ENCODE peak calls at places on chromosomes 12 and 14, in six cellular contexts. One of them, this sample, is unnamed.

GRCh38 chr14:26839481-26839880 is 241.6 kb upstream of the NOVA1 start:
- DNase-seq in fibroblast of villous mesenchyme: no peak
- DNase-seq in effector memory CD4-positive, alpha-beta T cell: no peak
- DNase-seq in neural progenitor cell: no peak
- DNase-seq in CD4-positive, alpha-beta memory T cell: no peak
- DNase-seq in activated T-cell treated with anti-CD3 and anti-CD28 coated beads, Interleukin-2, amount 50 U/mL, for 4 hours: no peak
- DNase-seq in this sample: no peak

GRCh38 chr12:71157601-71158233 is at the start of gene TSPAN8:
- DNase-seq in fibroblast of villous mesenchyme: no peak
- DNase-seq in effector memory CD4-positive, alpha-beta T cell: no peak
- DNase-seq in neural progenitor cell: no peak
- DNase-seq in CD4-positive, alpha-beta memory T cell: no peak
- DNase-seq in activated T-cell treated with anti-CD3 and anti-CD28 coated beads, Interleukin-2, amount 50 U/mL, for 4 hours: no peak
- DNase-seq in this sample: no peak

GRCh38 chr12:31736472-31736871 is 7.7 kb upstream of the AMN1 start:
- DNase-seq in fibroblast of villous mesenchyme: peak
- DNase-seq in effector memory CD4-positive, alpha-beta T cell: peak
- DNase-seq in neural progenitor cell: no peak
- DNase-seq in CD4-positive, alpha-beta memory T cell: peak
- DNase-seq in activated T-cell treated with anti-CD3 and anti-CD28 coated beads, Interleukin-2, amount 50 U/mL, for 4 hours: peak
- DNase-seq in this sample: peak

GRCh38 chr12:19369691-19370148 is 69.6 kb upstream of the AEBP2 start:
- DNase-seq in fibroblast of villous mesenchyme: peak
- DNase-seq in effector memory CD4-positive, alpha-beta T cell: no peak
- DNase-seq in neural progenitor cell: no peak
- DNase-seq in CD4-positive, alpha-beta memory T cell: no peak
- DNase-seq in activated T-cell treated with anti-CD3 and anti-CD28 coated beads, Interleukin-2, amount 50 U/mL, for 4 hours: no peak
- DNase-seq in this sample: no peak

GRCh38 chr12:112916270-112916669 is 9.5 kb downstream of the OAS1 start:
- DNase-seq in fibroblast of villous mesenchyme: peak
- DNase-seq in effector memory CD4-positive, alpha-beta T cell: no peak
- DNase-seq in neural progenitor cell: no peak
- DNase-seq in CD4-positive, alpha-beta memory T cell: no peak
- DNase-seq in activated T-cell treated with anti-CD3 and anti-CD28 coated beads, Interleukin-2, amount 50 U/mL, for 4 hours: no peak
- DNase-seq in this sample: no peak

GRCh38 chr12:71011261-71011660 is 90.7 kb upstream of the PTPRR start:
- DNase-seq in fibroblast of villous mesenchyme: no peak
- DNase-seq in effector memory CD4-positive, alpha-beta T cell: no peak
- DNase-seq in neural progenitor cell: no peak
- DNase-seq in CD4-positive, alpha-beta memory T cell: no peak
- DNase-seq in activated T-cell treated with anti-CD3 and anti-CD28 coated beads, Interleukin-2, amount 50 U/mL, for 4 hours: no peak
- DNase-seq in this sample: no peak

GRCh38 chr14:85112762-85113161 is 417.2 kb upstream of the FLRT2 start:
- DNase-seq in fibroblast of villous mesenchyme: no peak
- DNase-seq in effector memory CD4-positive, alpha-beta T cell: no peak
- DNase-seq in neural progenitor cell: no peak
- DNase-seq in CD4-positive, alpha-beta memory T cell: no peak
- DNase-seq in activated T-cell treated with anti-CD3 and anti-CD28 coated beads, Interleukin-2, amount 50 U/mL, for 4 hours: no peak
- DNase-seq in this sample: no peak

GRCh38 chr12:14774944-14775651 is 28.2 kb downstream of the WBP11 start:
- DNase-seq in fibroblast of villous mesenchyme: peak
- DNase-seq in effector memory CD4-positive, alpha-beta T cell: peak
- DNase-seq in neural progenitor cell: peak
- DNase-seq in CD4-positive, alpha-beta memory T cell: peak
- DNase-seq in activated T-cell treated with anti-CD3 and anti-CD28 coated beads, Interleukin-2, amount 50 U/mL, for 4 hours: peak
- DNase-seq in this sample: no peak

GRCh38 chr14:50957296-50957695 is 13.0 kb upstream of the PYGL start:
- DNase-seq in fibroblast of villous mesenchyme: peak
- DNase-seq in effector memory CD4-positive, alpha-beta T cell: no peak
- DNase-seq in neural progenitor cell: no peak
- DNase-seq in CD4-positive, alpha-beta memory T cell: no peak
- DNase-seq in activated T-cell treated with anti-CD3 and anti-CD28 coated beads, Interleukin-2, amount 50 U/mL, for 4 hours: no peak
- DNase-seq in this sample: peak

GRCh38 chr12:124704619-124705018 is 137.2 kb upstream of the NCOR2 start:
- DNase-seq in fibroblast of villous mesenchyme: no peak
- DNase-seq in effector memory CD4-positive, alpha-beta T cell: no peak
- DNase-seq in neural progenitor cell: no peak
- DNase-seq in CD4-positive, alpha-beta memory T cell: no peak
- DNase-seq in activated T-cell treated with anti-CD3 and anti-CD28 coated beads, Interleukin-2, amount 50 U/mL, for 4 hours: no peak
- DNase-seq in this sample: no peak

GRCh38 chr14:73237219-73237785 is at the start of gene PAPLN:
- DNase-seq in fibroblast of villous mesenchyme: no peak
- DNase-seq in effector memory CD4-positive, alpha-beta T cell: no peak
- DNase-seq in neural progenitor cell: peak
- DNase-seq in CD4-positive, alpha-beta memory T cell: no peak
- DNase-seq in activated T-cell treated with anti-CD3 and anti-CD28 coated beads, Interleukin-2, amount 50 U/mL, for 4 hours: no peak
- DNase-seq in this sample: peak

GRCh38 chr14:102591372-102591943 is 991 bp upstream of the RCOR1 start:
- DNase-seq in fibroblast of villous mesenchyme: peak
- DNase-seq in effector memory CD4-positive, alpha-beta T cell: peak
- DNase-seq in neural progenitor cell: peak
- DNase-seq in CD4-positive, alpha-beta memory T cell: no peak
- DNase-seq in activated T-cell treated with anti-CD3 and anti-CD28 coated beads, Interleukin-2, amount 50 U/mL, for 4 hours: no peak
- DNase-seq in this sample: peak

GRCh38 chr14:99174081-99174851 is 97.7 kb downstream of the BCL11B start:
- DNase-seq in fibroblast of villous mesenchyme: no peak
- DNase-seq in effector memory CD4-positive, alpha-beta T cell: no peak
- DNase-seq in neural progenitor cell: no peak
- DNase-seq in CD4-positive, alpha-beta memory T cell: no peak
- DNase-seq in activated T-cell treated with anti-CD3 and anti-CD28 coated beads, Interleukin-2, amount 50 U/mL, for 4 hours: no peak
- DNase-seq in this sample: no peak

GRCh38 chr12:111268738-111269572 is 99.9 kb downstream of the PHETA1 start:
- DNase-seq in fibroblast of villous mesenchyme: no peak
- DNase-seq in effector memory CD4-positive, alpha-beta T cell: no peak
- DNase-seq in neural progenitor cell: no peak
- DNase-seq in CD4-positive, alpha-beta memory T cell: no peak
- DNase-seq in activated T-cell treated with anti-CD3 and anti-CD28 coated beads, Interleukin-2, amount 50 U/mL, for 4 hours: no peak
- DNase-seq in this sample: no peak